ENCODE peak calls at places on chromosomes 2 and 18, in eight cellular contexts. K is GM12878, S is PC-3, G is GM23338, H is DND-41, P is mammary epithelial cell, B is GM23248, W is hepatocyte. J is an unnamed sample.

GRCh38 chr2:57886196-57886786 is 160.3 kb upstream of the VRK2 start:
- DNase-seq in H (no peak), P (no peak), K (no peak), S (no peak), G (no peak), B (no peak), W (no peak), J (no peak)

GRCh38 chr2:88220733-88221132 is 50.6 kb downstream of the THNSL2 start:
- DNase-seq in P (no peak), G (no peak), B (no peak), W (no peak), K (no peak), H (no peak), S (no peak), J (no peak)

GRCh38 chr2:16943279-16943958 is 277.8 kb upstream of the CYRIA start:
- DNase-seq in H (no peak), G (no peak), K (no peak), S (no peak), W (no peak), B (no peak), P (no peak), J (no peak)

GRCh38 chr2:123101434-123101833 is 923.7 kb upstream of the CNTNAP5 start:
- DNase-seq in K (no peak), G (no peak), P (no peak), S (no peak), H (no peak), B (no peak), W (no peak), J (no peak)

GRCh38 chr18:28065793-28066186 is 111.1 kb downstream of the CDH2 start:
- DNase-seq in P (no peak), G (no peak), W (no peak), H (no peak), K (no peak), S (no peak), B (peak), J (no peak)

GRCh38 chr18:77071711-77072292 is 60.8 kb downstream of the MBP start:
- DNase-seq in G (no peak), B (peak), K (no peak), P (no peak), H (no peak), W (peak), S (peak), J (peak)

GRCh38 chr2:26670171-26670570 is 22.4 kb upstream of the KCNK3 start:
- DNase-seq in B (peak), W (peak), P (peak), K (no peak), H (no peak), S (peak), G (no peak), J (no peak)

GRCh38 chr2:11248-11941 is 34.9 kb downstream of the FAM110C start:
- DNase-seq in S (peak), G (peak), H (peak), W (peak), B (peak), K (no peak), P (no peak), J (peak)

GRCh38 chr18:69725855-69726508 is 221.7 kb downstream of the CD226 start:
- DNase-seq in H (no peak), P (no peak), G (no peak), S (no peak), B (no peak), W (no peak), K (no peak), J (no peak)

GRCh38 chr2:215505044-215505786 is 69.3 kb upstream of the FN1 start:
- DNase-seq in W (peak), G (no peak), K (no peak), P (no peak), B (peak), S (no peak), H (no peak), J (peak)

GRCh38 chr2:39893616-39894015 is 114.6 kb upstream of the THUMPD2 start:
- DNase-seq in S (no peak), W (no peak), B (no peak), G (no peak), H (no peak), K (no peak), P (no peak), J (no peak)

GRCh38 chr2:40879305-40879704 is 427.4 kb upstream of the SLC8A1 start:
- DNase-seq in H (no peak), K (no peak), S (peak), W (no peak), G (no peak), P (no peak), B (no peak), J (no peak)

GRCh38 chr18:23927821-23928746 is 86.5 kb upstream of the TTC39C start:
- DNase-seq in P (no peak), H (no peak), S (no peak), B (no peak), W (no peak), K (no peak), G (no peak), J (peak)

GRCh38 chr2:196927318-196928225 is 1.1 kb upstream of the PGAP1 start:
- DNase-seq in K (no peak), W (peak), H (peak), S (peak), B (peak), P (peak), G (peak), J (peak)

GRCh38 chr2:70931376-70932000 is 4.2 kb upstream of the ATP6V1B1 start:
- DNase-seq in K (no peak), G (peak), H (no peak), S (no peak), B (no peak), P (no peak), W (no peak), J (peak)

GRCh38 chr2:48946444-48947048 is 191.0 kb upstream of the LHCGR start:
- DNase-seq in K (peak), B (peak), S (peak), P (peak), W (peak), G (peak), H (peak), J (peak)

GRCh38 chr2:19799881-19800780 is 101.7 kb downstream of the TTC32 start:
- DNase-seq in K (no peak), S (no peak), H (no peak), P (peak), B (peak), G (no peak), W (no peak), J (peak)

GRCh38 chr2:199814084-199814844 is 36.7 kb downstream of the FTCDNL1 start:
- DNase-seq in W (no peak), B (no peak), K (no peak), S (peak), H (no peak), G (no peak), P (no peak), J (no peak)

GRCh38 chr2:204913312-204913711 is 368.0 kb downstream of the PARD3B start:
- DNase-seq in K (no peak), S (no peak), W (no peak), P (no peak), B (no peak), H (no peak), G (no peak), J (no peak)

GRCh38 chr2:25473758-25474335 is 132.1 kb upstream of the DNMT3A start:
- DNase-seq in P (no peak), S (no peak), G (no peak), W (no peak), K (no peak), H (peak), B (no peak), J (peak)

GRCh38 chr2:27992787-27993747 is 102.5 kb downstream of the BABAM2 start:
- DNase-seq in W (peak), S (peak), G (peak), K (no peak), P (peak), H (no peak), B (peak), J (peak)

GRCh38 chr2:134912406-134912805 is 6.2 kb upstream of the CCNT2 start:
- DNase-seq in G (no peak), S (peak), B (peak), W (no peak), K (no peak), H (no peak), P (peak), J (peak)

GRCh38 chr18:79928563-79928960 is 22.9 kb downstream of the SLC66A2 start:
- DNase-seq in B (no peak), S (no peak), P (no peak), K (no peak), H (no peak), W (no peak), G (no peak), J (no peak)

GRCh38 chr2:18454692-18455255 is 105.7 kb downstream of the RDH14 start:
- DNase-seq in H (no peak), S (no peak), P (no peak), W (no peak), B (peak), G (no peak), K (no peak), J (peak)

GRCh38 chr2:26938399-26938798 is 32.0 kb upstream of the MAPRE3 start:
- DNase-seq in H (no peak), G (no peak), K (no peak), W (no peak), P (no peak), S (no peak), B (no peak), J (no peak)

GRCh38 chr18:44579028-44579692 is 101.5 kb upstream of the SETBP1 start:
- DNase-seq in K (no peak), B (peak), P (peak), G (peak), H (no peak), W (peak), S (peak), J (peak)

GRCh38 chr2:16223071-16223470 is 282.7 kb downstream of the MYCN start:
- DNase-seq in W (no peak), S (no peak), G (no peak), H (no peak), B (no peak), P (no peak), K (no peak), J (no peak)

GRCh38 chr18:59456657-59457056 is 97.6 kb upstream of the LMAN1 start:
- DNase-seq in P (no peak), B (no peak), S (no peak), W (no peak), G (no peak), H (no peak), K (no peak), J (no peak)

GRCh38 chr2:149331023-149331400 is 625 bp downstream of the LYPD6 start:
- DNase-seq in G (peak), S (no peak), K (no peak), H (no peak), B (peak), P (no peak), W (peak), J (no peak)
- TF ChIP-seq EZH2 in G (no peak), S (no peak), K (no peak), H (no peak), B (no peak), P (peak), W (no peak), J (peak)

DNA sequence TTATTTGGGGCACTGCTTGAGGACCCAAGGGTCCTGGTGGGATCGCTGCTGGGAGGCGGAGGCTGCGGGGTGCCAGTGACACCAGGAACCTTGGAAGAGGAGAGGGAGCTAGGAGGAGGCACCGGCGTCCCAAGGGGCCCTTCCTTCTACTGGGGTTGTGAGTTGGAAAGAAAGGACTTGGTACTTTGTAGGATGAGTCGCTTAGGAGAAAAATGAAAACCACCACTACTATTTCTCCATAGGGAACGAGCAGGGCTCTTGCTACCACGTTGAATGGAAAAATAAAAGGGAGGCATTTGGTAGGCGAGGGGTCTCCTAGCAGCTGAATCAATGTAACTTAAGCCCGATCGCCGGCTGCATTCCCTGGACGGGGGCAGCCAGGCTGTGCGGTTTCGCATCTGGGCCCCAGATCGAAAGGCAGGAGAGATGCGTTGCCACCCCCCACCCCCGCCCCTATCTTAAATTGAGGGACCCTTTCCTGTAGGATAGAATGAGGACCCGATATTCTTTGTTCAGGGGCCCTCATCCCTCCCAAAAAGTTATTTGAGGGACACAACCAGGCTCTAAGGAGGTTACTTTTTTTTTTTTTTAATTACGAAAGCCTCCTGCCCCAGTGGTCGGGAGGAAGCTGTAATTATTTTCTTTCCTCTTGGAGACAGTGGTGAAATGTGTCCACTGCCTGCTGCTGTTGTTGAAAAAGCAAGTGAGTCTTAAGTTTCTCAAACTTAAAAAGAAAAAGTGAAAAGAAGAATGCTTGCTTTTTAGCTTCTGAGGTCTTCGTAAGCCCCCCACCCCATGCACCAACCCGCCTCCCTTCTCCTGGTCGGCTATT is 1.3 kb downstream of the IGFBP2 start:
- DNase-seq in S (no peak), G (no peak), W (no peak), H (peak), B (no peak), K (no peak), P (no peak), J (no peak)
- TF ChIP-seq EZH2 in S (peak), G (no peak), W (no peak), H (no peak), B (peak), K (no peak), P (no peak), J (peak)

DNA sequence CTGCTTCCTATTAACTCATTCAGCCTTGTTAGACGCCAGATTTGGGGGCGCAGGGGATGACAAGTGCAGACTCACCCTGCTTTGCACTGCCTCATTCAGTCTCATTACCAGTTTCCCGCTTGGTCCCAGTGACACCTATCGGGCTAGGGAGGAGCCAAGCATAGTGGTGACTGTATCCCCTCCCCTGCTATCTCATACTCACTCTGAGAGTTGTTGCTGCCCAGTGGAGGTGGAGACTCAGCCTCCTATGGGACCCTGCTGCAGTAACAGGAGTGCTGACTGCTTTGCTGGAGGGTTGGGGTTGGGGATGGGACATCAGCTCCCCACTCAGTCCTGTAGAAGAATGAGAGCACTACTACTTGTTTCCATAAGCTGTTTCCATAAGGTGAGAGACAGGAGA is 21.3 kb upstream of the PIK3C3 start:
- DNase-seq in W (no peak), P (no peak), S (no peak), G (peak), B (no peak), H (no peak), K (no peak), J (no peak)
- TF ChIP-seq EZH2 in W (no peak), P (no peak), S (no peak), G (no peak), B (no peak), H (no peak), K (no peak), J (no peak)

DNA sequence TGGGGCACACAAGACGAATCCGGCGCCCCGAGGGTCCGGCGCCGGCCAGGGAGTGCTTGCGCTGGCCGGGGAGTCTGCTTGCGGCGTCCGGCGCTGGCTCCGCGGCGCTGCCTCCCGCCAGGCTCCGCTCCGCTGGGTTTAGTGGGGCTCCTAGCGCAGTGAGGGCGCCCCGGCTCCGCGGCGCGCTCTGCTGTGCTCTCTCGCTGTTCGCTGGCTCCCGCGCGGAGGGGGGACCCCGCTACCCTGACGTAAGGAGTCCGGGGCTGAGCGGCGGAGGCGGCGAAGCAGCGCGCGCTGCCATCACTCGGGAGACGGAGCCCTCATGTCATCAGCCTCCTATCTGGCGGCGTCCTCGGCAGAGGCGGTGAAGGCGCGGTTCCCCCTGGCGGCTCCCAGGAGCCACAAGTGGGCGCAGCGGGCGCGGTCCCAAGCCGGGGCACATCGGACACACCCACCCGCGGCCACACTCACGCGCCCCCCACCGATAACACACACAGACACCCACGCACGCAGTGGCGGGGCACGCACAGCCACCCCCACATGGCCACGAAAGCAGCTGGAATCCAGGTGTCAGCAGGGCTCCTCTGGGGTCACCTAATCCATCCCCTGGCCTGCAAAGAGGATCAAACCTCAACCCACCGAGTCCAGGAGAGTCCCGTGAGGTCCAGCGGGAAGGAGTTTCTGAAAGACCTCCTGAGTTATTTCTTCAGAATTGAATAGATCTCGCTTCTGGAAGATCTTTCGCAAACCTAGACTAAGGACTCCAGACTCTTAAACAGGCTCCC is at the start of gene C1QL2:
- DNase-seq in S (no peak), P (peak), W (peak), H (no peak), G (peak), B (peak), K (no peak), J (no peak)
- TF ChIP-seq EZH2 in S (no peak), P (no peak), W (peak), H (no peak), G (peak), B (peak), K (no peak), J (peak)

GRCh38 chr2:108988796-108989713 is at the start of gene EDAR:
- DNase-seq in S (peak), W (peak), G (peak), K (no peak), H (peak), P (peak), B (peak), J (peak)
- TF ChIP-seq EZH2 in S (no peak), W (no peak), G (no peak), K (no peak), H (no peak), P (no peak), B (no peak), J (peak)

GRCh38 chr2:157628282-157628531 is 457 bp downstream of the ACVR1C start:
- DNase-seq in S (no peak), B (no peak), K (no peak), G (no peak), W (no peak), H (no peak), P (peak), J (no peak)

GRCh38 chr2:157628532-157629415 is at the start of gene ACVR1C:
- DNase-seq in S (peak), W (peak), G (peak), B (peak), K (no peak), P (peak), H (no peak), J (peak)

GRCh38 chr2:157625311-157625710 is 3.4 kb downstream of the ACVR1C start:
- DNase-seq in P (no peak), K (no peak), H (peak), S (no peak), W (no peak), B (peak), G (no peak), J (no peak)

DNA sequence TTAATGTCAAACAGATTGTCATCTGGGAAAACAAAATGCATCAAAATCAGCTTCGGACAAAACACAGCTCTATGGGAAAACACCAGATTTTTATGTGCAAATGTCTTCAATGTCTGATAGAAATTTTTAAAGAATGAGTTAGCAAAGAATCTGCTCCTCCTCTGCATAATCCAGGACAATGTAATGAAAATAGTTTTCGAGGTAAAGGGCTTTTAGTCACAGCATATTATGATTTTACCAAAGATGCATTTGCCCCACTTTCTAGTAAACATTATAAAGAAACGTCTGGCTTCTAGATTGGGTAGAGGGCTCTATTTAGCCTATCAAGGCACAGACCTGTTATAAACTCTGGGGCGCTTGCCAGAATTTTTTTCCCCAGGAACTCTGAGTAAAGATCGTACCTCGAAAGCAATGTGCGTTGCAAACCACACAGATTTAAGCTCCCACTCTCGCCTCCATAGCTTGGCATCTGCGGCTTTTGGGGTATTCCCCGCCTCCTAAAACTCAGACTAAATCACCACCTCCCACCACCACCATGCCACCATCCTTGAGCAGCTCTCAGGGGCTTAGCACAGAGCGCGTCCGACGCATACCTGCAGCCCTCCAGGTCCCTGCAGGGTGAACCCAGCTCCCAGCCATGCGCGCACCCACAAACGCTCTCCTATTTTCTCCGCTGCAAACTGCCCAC is 926 bp downstream of the ACVR1C start:
- DNase-seq in P (no peak), B (peak), S (peak), H (no peak), G (peak), W (no peak), K (no peak), J (no peak)
- TF ChIP-seq EZH2 in P (no peak), B (no peak), S (no peak), H (no peak), G (peak), W (no peak), K (no peak), J (no peak)

DNA sequence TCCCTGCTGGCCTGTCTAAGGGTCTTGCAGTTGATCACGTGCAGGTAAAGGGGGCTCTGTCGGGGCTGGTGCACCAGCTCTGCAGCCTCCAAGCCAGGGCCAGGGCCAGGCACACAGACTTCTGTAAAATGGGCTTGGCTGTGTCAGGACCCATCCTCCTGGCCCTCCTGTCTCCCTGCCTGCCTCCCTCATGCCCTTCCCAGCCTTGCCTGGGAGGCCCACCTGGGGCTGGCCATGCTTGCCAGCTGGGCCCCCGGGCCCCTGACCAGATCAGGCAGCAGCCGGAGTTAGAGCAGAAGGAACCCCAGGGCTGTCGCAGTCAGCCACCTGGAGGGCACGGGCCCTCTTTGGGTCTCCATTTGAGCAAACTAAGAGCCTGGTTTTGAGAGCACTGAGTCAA is 2.0 kb downstream of the SLC66A3 start:
- DNase-seq in B (no peak), W (no peak), S (no peak), H (no peak), P (no peak), G (no peak), K (no peak), J (no peak)
- TF ChIP-seq EZH2 in B (no peak), W (no peak), S (no peak), H (no peak), P (no peak), G (no peak), K (no peak), J (no peak)

J was measured in fibroblast of lung.